ENCODE peak calls at places on chromosome 20, in four cellular contexts. One of them, this sample, is unnamed.

GRCh38 chr20:8404912-8405635 is 273.0 kb downstream of the PLCB1 start:
- DNase-seq in HFF-Myc: no peak
- DNase-seq in endothelial cell: no peak
- DNase-seq in RWPE1: no peak
- DNase-seq in this sample: no peak

GRCh38 chr20:32807706-32808105 is 12.0 kb upstream of the MAPRE1 start:
- DNase-seq in HFF-Myc: no peak
- DNase-seq in endothelial cell: no peak
- DNase-seq in RWPE1: no peak
- DNase-seq in this sample: no peak

GRCh38 chr20:12306107-12306506 is 388.4 kb downstream of the BTBD3 start:
- DNase-seq in HFF-Myc: no peak
- DNase-seq in endothelial cell: no peak
- DNase-seq in RWPE1: no peak
- DNase-seq in this sample: no peak

GRCh38 chr20:56595746-56596478 is 33.2 kb upstream of the TFAP2C start:
- DNase-seq in HFF-Myc: no peak
- DNase-seq in endothelial cell: no peak
- DNase-seq in RWPE1: no peak
- DNase-seq in this sample: no peak

GRCh38 chr20:51377132-51377531 is 165.4 kb downstream of the NFATC2 start:
- DNase-seq in HFF-Myc: no peak
- DNase-seq in endothelial cell: no peak
- DNase-seq in RWPE1: no peak
- DNase-seq in this sample: no peak

GRCh38 chr20:37573626-37574198 is 46.0 kb upstream of the BLCAP start:
- DNase-seq in HFF-Myc: no peak
- DNase-seq in endothelial cell: no peak
- DNase-seq in RWPE1: no peak
- DNase-seq in this sample: no peak

GRCh38 chr20:62445553-62446340 is 18.4 kb upstream of the RBBP8NL start:
- DNase-seq in HFF-Myc: no peak
- DNase-seq in endothelial cell: no peak
- DNase-seq in RWPE1: no peak
- DNase-seq in this sample: no peak

GRCh38 chr20:56445130-56445529 is 23.3 kb upstream of the RTF2 start:
- DNase-seq in HFF-Myc: no peak
- DNase-seq in endothelial cell: no peak
- DNase-seq in RWPE1: no peak
- DNase-seq in this sample: no peak

GRCh38 chr20:42594659-42595058 is 595.0 kb downstream of the PTPRT start:
- DNase-seq in HFF-Myc: no peak
- DNase-seq in endothelial cell: no peak
- DNase-seq in RWPE1: no peak
- DNase-seq in this sample: no peak

GRCh38 chr20:59120491-59120890 is 43.1 kb upstream of the ZNF831 start:
- DNase-seq in HFF-Myc: no peak
- DNase-seq in endothelial cell: no peak
- DNase-seq in RWPE1: no peak
- DNase-seq in this sample: peak; percentile 22

GRCh38 chr20:52003976-52004375 is 187.6 kb downstream of the ZFP64 start:
- DNase-seq in HFF-Myc: no peak
- DNase-seq in endothelial cell: no peak
- DNase-seq in RWPE1: no peak
- DNase-seq in this sample: no peak

GRCh38 chr20:52062452-52063209 is 128.9 kb downstream of the ZFP64 start:
- DNase-seq in HFF-Myc: no peak
- DNase-seq in endothelial cell: no peak
- DNase-seq in RWPE1: no peak
- DNase-seq in this sample: no peak

GRCh38 chr20:1992359-1992758 is 1.5 kb downstream of the PDYN start:
- DNase-seq in HFF-Myc: no peak
- DNase-seq in endothelial cell: no peak
- DNase-seq in RWPE1: no peak
- DNase-seq in this sample: no peak

GRCh38 chr20:32125511-32125910 is 16.0 kb downstream of the TM9SF4 start:
- DNase-seq in HFF-Myc: no peak
- DNase-seq in endothelial cell: no peak
- DNase-seq in RWPE1: no peak
- DNase-seq in this sample: no peak

GRCh38 chr20:51739722-51740249 is 28.4 kb downstream of the ATP9A start:
- DNase-seq in HFF-Myc: no peak
- DNase-seq in endothelial cell: no peak
- DNase-seq in RWPE1: no peak
- DNase-seq in this sample: no peak

GRCh38 chr20:40781979-40782378 is 92.9 kb upstream of the MAFB start:
- DNase-seq in HFF-Myc: no peak
- DNase-seq in endothelial cell: no peak
- DNase-seq in RWPE1: no peak
- DNase-seq in this sample: no peak

GRCh38 chr20:31551163-31551562 is 36.9 kb downstream of the HM13 start:
- DNase-seq in HFF-Myc: no peak
- DNase-seq in endothelial cell: no peak
- DNase-seq in RWPE1: no peak
- DNase-seq in this sample: no peak

GRCh38 chr20:1892122-1892385 is 3.2 kb upstream of the SIRPA start:
- DNase-seq in HFF-Myc: no peak
- DNase-seq in endothelial cell: no peak
- DNase-seq in RWPE1: no peak
- DNase-seq in this sample: no peak

DNA sequence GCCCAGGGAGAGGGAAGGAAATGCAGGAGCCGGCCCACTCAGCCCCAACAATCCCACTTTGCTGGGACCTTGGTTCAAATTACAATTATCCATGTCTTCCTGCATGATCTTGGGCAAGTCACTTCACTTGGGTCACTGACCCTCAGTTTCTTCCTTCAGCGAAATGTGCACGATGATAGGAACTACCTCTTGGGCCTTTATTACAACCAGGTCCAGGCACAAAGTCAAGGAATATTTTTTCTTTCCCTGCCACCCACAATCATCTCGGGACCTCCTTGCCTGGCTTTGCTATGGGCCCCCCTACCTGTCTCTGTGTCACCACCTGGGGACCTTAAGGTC is 358 bp upstream of the PLTP start:
- DNase-seq in HFF-Myc: no peak
- DNase-seq in endothelial cell: no peak
- DNase-seq in RWPE1: no peak
- DNase-seq in this sample: no peak
- TF ChIP-seq CTCF in HFF-Myc: no peak
- TF ChIP-seq CTCF in endothelial cell: no peak
- TF ChIP-seq CTCF in RWPE1: no peak
- TF ChIP-seq CTCF in this sample: no peak

DNA sequence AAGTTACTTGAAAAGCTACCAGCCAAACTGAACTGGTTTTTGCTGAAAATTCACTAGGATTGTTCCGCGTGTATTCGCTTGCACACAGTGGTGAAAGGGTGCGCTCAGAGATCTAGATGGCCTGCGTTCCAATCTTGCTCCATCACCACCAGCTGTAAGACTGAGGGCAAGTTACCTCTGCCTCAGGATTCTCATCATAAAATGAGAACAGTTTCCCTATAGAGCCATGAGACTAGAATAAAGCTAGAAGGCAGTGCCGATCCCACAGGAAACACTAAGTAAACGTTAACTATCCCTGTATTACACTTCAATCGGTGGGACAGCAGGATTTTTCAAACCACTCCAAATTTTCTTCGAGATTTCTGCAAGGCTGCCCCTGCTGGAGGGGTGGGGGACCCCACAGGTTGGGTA is 838 bp downstream of the AHCY start:
- DNase-seq in HFF-Myc: no peak
- DNase-seq in endothelial cell: no peak
- DNase-seq in RWPE1: peak; percentile 74
- DNase-seq in this sample: no peak
- TF ChIP-seq CTCF in HFF-Myc: no peak
- TF ChIP-seq CTCF in endothelial cell: peak; percentile 51
- TF ChIP-seq CTCF in RWPE1: no peak
- TF ChIP-seq CTCF in this sample: no peak

GRCh38 chr20:53210041-53210440 is 237.9 kb downstream of the TSHZ2 start:
- DNase-seq in HFF-Myc: no peak
- DNase-seq in endothelial cell: no peak
- DNase-seq in RWPE1: no peak
- DNase-seq in this sample: no peak

GRCh38 chr20:53210931-53211330 is 238.8 kb downstream of the TSHZ2 start:
- DNase-seq in HFF-Myc: no peak
- DNase-seq in endothelial cell: no peak
- DNase-seq in RWPE1: no peak
- DNase-seq in this sample: no peak

GRCh38 chr20:53212018-53212417 is 239.9 kb downstream of the TSHZ2 start:
- DNase-seq in HFF-Myc: no peak
- DNase-seq in endothelial cell: no peak
- DNase-seq in RWPE1: no peak
- DNase-seq in this sample: no peak

GRCh38 chr20:53205046-53205445 is 232.9 kb downstream of the TSHZ2 start:
- DNase-seq in HFF-Myc: no peak
- DNase-seq in endothelial cell: no peak
- DNase-seq in RWPE1: no peak
- DNase-seq in this sample: no peak

GRCh38 chr20:53208110-53208908 is 236.2 kb downstream of the TSHZ2 start:
- DNase-seq in HFF-Myc: no peak
- DNase-seq in endothelial cell: peak; percentile 57
- DNase-seq in RWPE1: no peak
- DNase-seq in this sample: no peak
- TF ChIP-seq CTCF in HFF-Myc: no peak
- TF ChIP-seq CTCF in endothelial cell: peak; percentile 55
- TF ChIP-seq CTCF in RWPE1: no peak
- TF ChIP-seq CTCF in this sample: no peak

GRCh38 chr20:7272512-7272911 is 505.0 kb downstream of the BMP2 start:
- DNase-seq in HFF-Myc: no peak
- DNase-seq in endothelial cell: no peak
- DNase-seq in RWPE1: no peak
- DNase-seq in this sample: no peak
- TF ChIP-seq CTCF in HFF-Myc: no peak
- TF ChIP-seq CTCF in endothelial cell: no peak
- TF ChIP-seq CTCF in RWPE1: peak; percentile 19
- TF ChIP-seq CTCF in this sample: no peak

This sample was measured in natural killer cell.